ENCODE peak calls at places on chromosomes 3 and 15, in nine cellular contexts. J is T-helper 9 cell; T is endothelial cell; E is stimulated activated CD4-positive, alpha-beta T cell treated with anti-CD3 and anti-CD28 coated beads, TNF-alpha, amount 100 ng/mL, for 4 hours; R is effector memory CD8-positive, alpha-beta T cell; P is NCI-H1694 treated with DMSO at 0.1 percent for 48 hours; S is OCI-LY7; I is Daoy; K is HFFc6. Q is an unnamed sample.

GRCh38 chr3:32334675-32335074 is 57.0 kb upstream of the CMTM7 start:
- DNase-seq in J (peak; percentile 22), T (peak; percentile 25), E (peak; percentile 16), R (peak; percentile 19), P (no peak), S (peak; percentile 48), I (peak; percentile 17), K (no peak), Q (no peak)

GRCh38 chr3:146308222-146308621 is 57.3 kb upstream of the PLSCR4 start:
- DNase-seq in J (no peak), T (no peak), E (no peak), R (no peak), P (no peak), S (no peak), I (peak; percentile 41), K (peak; percentile 80), Q (no peak)

GRCh38 chr3:131619821-131620220 is 117.0 kb upstream of the MRPL3 start:
- DNase-seq in J (no peak), T (no peak), E (no peak), R (no peak), P (no peak), S (no peak), I (no peak), K (no peak), Q (no peak)

GRCh38 chr3:126078866-126079265 is 5.1 kb downstream of the SLC41A3 start:
- DNase-seq in J (no peak), T (no peak), E (no peak), R (no peak), P (no peak), S (no peak), I (no peak), K (no peak), Q (no peak)

GRCh38 chr3:139517321-139517720 is 22.2 kb downstream of the RBP1 start:
- DNase-seq in J (no peak), T (no peak), E (no peak), R (no peak), P (no peak), S (no peak), I (no peak), K (no peak), Q (no peak)

GRCh38 chr3:71309886-71310285 is 273.6 kb downstream of the FOXP1 start:
- DNase-seq in J (no peak), T (no peak), E (no peak), R (no peak), P (no peak), S (no peak), I (no peak), K (peak; percentile 38), Q (no peak)

GRCh38 chr15:66670698-66671580 is 31.1 kb upstream of the SMAD6 start:
- DNase-seq in J (no peak), T (peak; percentile 33), E (no peak), R (no peak), P (no peak), S (peak; percentile 15), I (peak; percentile 49), K (no peak), Q (peak; percentile 26)

GRCh38 chr3:153422314-153422713 is 260.3 kb downstream of the RAP2B start:
- DNase-seq in J (no peak), T (no peak), E (no peak), R (no peak), P (no peak), S (no peak), I (no peak), K (no peak), Q (no peak)

GRCh38 chr3:54691230-54691900 is 236.5 kb downstream of the LRTM1 start:
- DNase-seq in J (no peak), T (no peak), E (no peak), R (no peak), P (no peak), S (no peak), I (peak; percentile 48), K (no peak), Q (no peak)

GRCh38 chr3:195258449-195259145 is 12.4 kb downstream of the XXYLT1 start:
- DNase-seq in J (no peak), T (no peak), E (no peak), R (no peak), P (peak; percentile 49), S (peak; percentile 81), I (no peak), K (no peak), Q (no peak)

GRCh38 chr3:146803746-146804145 is 198.6 kb upstream of the PLSCR5 start:
- DNase-seq in J (no peak), T (no peak), E (no peak), R (no peak), P (peak; percentile 23), S (no peak), I (peak; percentile 9), K (peak; percentile 90), Q (no peak)

GRCh38 chr15:39922450-39923092 is 2.5 kb upstream of the GPR176 start:
- DNase-seq in J (no peak), T (no peak), E (no peak), R (no peak), P (no peak), S (no peak), I (no peak), K (peak; percentile 39), Q (no peak)

Q was measured in BE2C.